ENCODE peak calls at places on chromosomes 11 and 22, in seven cellular contexts. H is H9, K is cardiac fibroblast, D is pancreas, I is suprapubic skin, F is GM23338, C is foreskin fibroblast. B is an unnamed sample.

GRCh38 chr22:49828599-49828965 is 909 bp upstream of the BRD1 start:
- DNase-seq in H (no peak), F (no peak), C (no peak), D (no peak), K (no peak), I (no peak), B (no peak)

GRCh38 chr22:50356186-50356585 is 13.1 kb downstream of the PPP6R2 start:
- DNase-seq in D (no peak), C (no peak), F (no peak), K (no peak), I (no peak), H (no peak), B (no peak)

GRCh38 chr11:110086892-110087309 is 6.3 kb upstream of the ZC3H12C start:
- DNase-seq in H (no peak), C (peak), D (no peak), I (no peak), K (peak), F (no peak), B (no peak)

GRCh38 chr11:44631831-44632230 is 66.4 kb downstream of the CD82 start:
- DNase-seq in D (no peak), I (no peak), H (peak), K (no peak), F (no peak), C (no peak), B (no peak)

GRCh38 chr22:36081023-36081431 is 52.4 kb upstream of the RBFOX2 start:
- DNase-seq in I (no peak), C (peak), H (no peak), K (peak), D (no peak), F (no peak), B (no peak)

GRCh38 chr11:96098511-96099241 is 174.8 kb upstream of the MTMR2 start:
- DNase-seq in K (peak), H (no peak), F (no peak), C (no peak), I (no peak), D (peak), B (no peak)

GRCh38 chr11:63622318-63622717 is 8.1 kb upstream of the PLAAT3 start:
- DNase-seq in C (no peak), H (no peak), F (no peak), K (no peak), I (no peak), D (peak), B (no peak)

GRCh38 chr11:65505434-65506315 is 6.8 kb downstream of the MALAT1 start:
- DNase-seq in F (no peak), I (no peak), C (no peak), K (peak), H (peak), D (no peak), B (no peak)

GRCh38 chr11:2524446-2525165 is 79.8 kb downstream of the KCNQ1 start:
- DNase-seq in H (no peak), F (no peak), C (no peak), K (no peak), D (peak), I (no peak), B (peak)

GRCh38 chr11:74157169-74157568 is 13.6 kb downstream of the C2CD3 start:
- DNase-seq in C (no peak), H (no peak), F (no peak), K (no peak), D (no peak), I (no peak), B (no peak)

GRCh38 chr11:62108017-62108750 is 15.6 kb upstream of the INCENP start:
- DNase-seq in D (peak), I (no peak), C (peak), K (peak), F (peak), H (peak), B (peak)

GRCh38 chr11:106276126-106276525 is 198.7 kb downstream of the AASDHPPT start:
- DNase-seq in F (no peak), H (no peak), K (no peak), D (no peak), I (no peak), C (no peak), B (no peak)

GRCh38 chr11:65699306-65699705 is 12.7 kb upstream of the KAT5 start:
- DNase-seq in I (no peak), D (no peak), K (no peak), C (no peak), H (no peak), F (no peak), B (no peak)

GRCh38 chr11:15688351-15688792 is 573.6 kb downstream of the INSC start:
- DNase-seq in H (no peak), K (peak), D (peak), I (no peak), F (no peak), C (no peak), B (no peak)

GRCh38 chr11:111561801-111562325 is 21.3 kb downstream of the LAYN start:
- DNase-seq in H (no peak), F (peak), I (no peak), D (no peak), C (peak), K (peak), B (no peak)

GRCh38 chr11:126090452-126090851 is 27.8 kb upstream of the CDON start:
- DNase-seq in F (no peak), K (no peak), H (no peak), D (no peak), I (no peak), C (no peak), B (no peak)

GRCh38 chr11:63901660-63902059 is 15.3 kb downstream of the RCOR2 start:
- DNase-seq in D (no peak), C (no peak), K (peak), I (no peak), F (peak), H (no peak), B (no peak)

GRCh38 chr11:9293646-9294045 is 20.7 kb downstream of the TMEM41B start:
- DNase-seq in D (no peak), K (no peak), H (no peak), C (no peak), I (no peak), F (no peak), B (no peak)

GRCh38 chr11:10540915-10541591 is at the start of gene RNF141:
- DNase-seq in F (peak), K (peak), I (peak), H (peak), D (peak), C (peak), B (peak)

GRCh38 chr11:128471138-128471661 is 116.2 kb downstream of the ETS1 start:
- DNase-seq in D (no peak), K (no peak), F (no peak), C (no peak), H (no peak), I (no peak), B (no peak)

GRCh38 chr11:126146454-126147192 is 64.8 kb downstream of the RPUSD4 start:
- DNase-seq in H (peak), I (no peak), C (no peak), F (peak), D (no peak), K (no peak), B (no peak)

GRCh38 chr22:46763051-46763705 is 728 bp downstream of the TBC1D22A start:
- DNase-seq in K (peak), I (peak), F (peak), H (no peak), D (no peak), C (no peak), B (peak)

GRCh38 chr11:13384837-13385417 is 78.1 kb downstream of the BTBD10 start:
- DNase-seq in I (no peak), F (peak), H (peak), C (peak), K (peak), D (no peak), B (peak)

GRCh38 chr11:86812981-86813380 is 12.6 kb downstream of the PRSS23 start:
- DNase-seq in F (no peak), K (no peak), C (no peak), D (no peak), H (no peak), I (no peak), B (no peak)

GRCh38 chr11:133012803-133013202 is 519.5 kb downstream of the OPCML start:
- DNase-seq in H (no peak), C (no peak), K (no peak), D (no peak), F (no peak), I (no peak), B (no peak)

GRCh38 chr11:19679952-19680823 is 32.4 kb upstream of the NAV2 start:
- DNase-seq in I (peak), F (peak), H (peak), C (peak), K (peak), D (peak), B (no peak)
- TF ChIP-seq CTCF in I (no peak), F (no peak), H (no peak), C (no peak), K (peak), D (no peak), B (no peak)

GRCh38 chr11:117946196-117946841 is 17.1 kb upstream of the TMPRSS13 start:
- DNase-seq in H (no peak), I (no peak), K (no peak), D (no peak), F (no peak), C (no peak), B (no peak)

GRCh38 chr11:117942255-117942654 is 13.1 kb upstream of the TMPRSS13 start:
- DNase-seq in D (no peak), C (no peak), F (no peak), H (no peak), I (no peak), K (no peak), B (no peak)

GRCh38 chr11:117944554-117944953 is 15.4 kb upstream of the TMPRSS13 start:
- DNase-seq in K (no peak), I (no peak), C (no peak), F (no peak), D (no peak), H (no peak), B (no peak)

GRCh38 chr11:117946842-117947526 is 17.8 kb upstream of the TMPRSS13 start:
- DNase-seq in K (peak), D (peak), I (peak), H (peak), F (peak), C (peak), B (peak)

DNA sequence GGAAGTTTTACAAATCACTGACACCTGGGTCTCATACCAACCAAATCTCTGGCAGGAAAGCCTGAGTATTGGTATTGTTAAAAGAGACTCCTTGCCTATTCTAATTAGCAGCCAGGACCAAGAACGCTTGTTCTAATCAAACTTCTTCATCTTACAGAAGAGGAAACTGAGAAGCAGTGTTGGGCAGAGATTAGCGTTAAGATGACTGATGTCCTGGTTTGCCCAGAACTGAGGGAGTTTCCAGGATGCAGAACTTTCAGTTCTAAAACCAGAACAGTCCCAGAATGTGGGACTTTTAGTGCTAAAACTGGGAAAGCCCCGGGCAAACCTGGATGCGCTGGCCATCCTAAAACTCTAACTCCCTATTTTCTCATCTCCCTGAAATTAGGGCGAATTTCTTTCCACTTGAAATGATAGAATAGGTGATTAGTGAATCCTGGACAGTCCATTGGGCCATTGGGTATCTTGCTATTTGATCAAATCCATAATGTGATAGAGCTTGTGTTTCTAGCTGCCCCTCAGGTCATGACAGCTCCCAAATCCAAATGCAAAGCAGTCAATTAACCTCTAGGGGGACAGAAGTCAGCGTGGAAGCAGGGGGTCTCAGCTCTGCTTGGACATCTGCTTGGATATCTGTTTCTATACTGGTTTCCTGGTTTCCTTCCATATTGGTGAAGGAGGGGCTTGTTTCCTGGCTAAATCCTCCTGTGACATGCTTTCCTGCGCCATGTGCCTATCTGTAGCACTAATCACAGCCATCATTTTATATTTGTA is 16.0 kb upstream of the TMPRSS13 start:
- DNase-seq in I (no peak), H (no peak), F (peak), D (no peak), K (no peak), C (no peak), B (no peak)
- TF ChIP-seq CTCF in I (no peak), H (peak), F (peak), D (no peak), K (no peak), C (no peak), B (peak)

GRCh38 chr22:22552630-22553029 is 6.4 kb downstream of the PRAME start:
- DNase-seq in K (peak), H (peak), I (no peak), C (no peak), F (peak), D (no peak), B (peak)
- TF ChIP-seq CTCF in K (no peak), H (peak), I (no peak), C (no peak), F (peak), D (no peak), B (no peak)

DNA sequence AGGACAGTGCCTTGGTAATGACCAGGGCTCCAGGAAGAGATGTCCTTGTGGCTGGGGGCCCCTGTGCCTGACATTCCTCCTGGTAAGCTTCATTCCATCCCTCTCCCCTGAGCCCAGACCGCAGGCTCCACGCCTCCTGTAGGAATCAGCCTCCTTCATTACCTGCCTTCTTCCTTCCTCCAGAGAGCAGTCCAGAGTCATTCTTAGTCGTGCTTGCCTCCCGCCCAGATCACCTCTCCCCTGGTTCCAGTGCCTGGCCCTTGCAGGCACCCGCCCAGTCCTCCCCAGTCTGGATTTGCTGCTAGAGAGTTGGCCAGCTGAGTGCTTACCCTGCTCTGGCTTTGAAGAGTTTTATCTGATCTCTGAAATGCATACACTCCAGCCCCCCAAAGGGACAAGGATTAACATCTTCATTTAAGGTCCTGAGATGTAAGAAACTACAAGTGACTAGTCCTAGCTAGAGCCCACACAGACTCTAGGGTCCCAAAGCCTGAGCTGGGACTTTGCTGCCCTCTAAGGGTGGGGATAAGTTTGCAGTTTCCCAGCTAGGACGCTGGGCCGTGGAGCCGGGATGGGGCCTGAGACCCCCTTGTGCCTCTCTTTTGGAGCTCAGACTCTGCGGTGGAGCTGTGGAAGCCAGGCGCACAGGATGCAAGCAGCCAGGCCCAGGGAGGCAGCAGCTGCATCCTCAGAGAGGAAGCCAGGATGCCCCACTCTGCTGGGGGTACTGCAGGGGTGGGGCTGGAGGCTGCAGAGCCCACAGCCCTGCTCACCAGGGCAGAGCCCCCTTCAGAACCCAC is 1.6 kb downstream of the NR1H3 start:
- DNase-seq in H (peak), I (no peak), C (peak), F (peak), K (peak), D (no peak), B (peak)
- TF ChIP-seq CTCF in H (peak), I (peak), C (peak), F (peak), K (peak), D (peak), B (peak)

DNA sequence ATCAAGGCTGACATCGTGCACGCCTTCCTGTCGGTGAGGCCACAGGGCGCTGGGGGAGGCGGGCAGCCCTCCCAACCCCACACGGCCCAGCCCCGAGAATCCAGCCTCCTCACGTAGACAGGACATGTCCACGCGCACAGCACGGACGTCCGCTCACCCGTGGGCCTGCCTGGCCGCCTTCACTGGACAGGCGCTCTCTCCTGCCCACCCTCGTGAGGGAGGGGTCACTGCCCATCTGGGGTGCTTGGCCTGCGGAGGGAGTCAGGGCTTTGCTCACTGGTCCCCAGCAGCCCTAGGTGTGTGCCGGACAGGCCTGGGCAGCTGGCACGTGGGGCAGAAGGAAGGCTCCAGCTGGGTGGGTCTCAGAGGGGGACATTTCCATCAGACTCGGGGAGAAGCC is 32.0 kb downstream of the MOB2 start:
- DNase-seq in F (no peak), K (no peak), D (no peak), C (no peak), I (no peak), H (no peak), B (no peak)
- TF ChIP-seq CTCF in F (no peak), K (no peak), D (no peak), C (no peak), I (no peak), H (no peak), B (no peak)

GRCh38 chr11:119584193-119585037 is 144.6 kb downstream of the NECTIN1 start:
- DNase-seq in I (peak), D (peak), H (peak), C (peak), F (peak), K (peak), B (peak)

GRCh38 chr11:119580751-119581150 is 148.2 kb downstream of the NECTIN1 start:
- DNase-seq in H (no peak), C (no peak), K (no peak), F (no peak), D (no peak), I (no peak), B (no peak)

GRCh38 chr11:119585038-119585666 is 143.8 kb downstream of the NECTIN1 start:
- DNase-seq in C (no peak), F (peak), K (no peak), I (no peak), H (peak), D (peak), B (peak)

GRCh38 chr11:119586181-119586580 is 142.8 kb downstream of the NECTIN1 start:
- DNase-seq in I (no peak), F (no peak), H (no peak), D (no peak), K (no peak), C (no peak), B (no peak)

GRCh38 chr11:119583585-119583984 is 145.4 kb downstream of the NECTIN1 start:
- DNase-seq in D (no peak), F (peak), H (no peak), C (no peak), K (no peak), I (no peak), B (no peak)
- TF ChIP-seq CTCF in D (no peak), F (peak), H (peak), C (no peak), K (peak), I (no peak), B (peak)

B was measured in endothelial cell.